ENCODE peak calls at places on chromosomes 7 and 10, in nine cellular contexts. R is HFFc6; D is AG08396; U is HuH-7.5; L is RCC 7860; Y is PC-3; F is stomach; J is central memory CD4-positive, alpha-beta T cell; W is H54. A is an unnamed sample.

GRCh38 chr7:44489955-44490350 is 505 bp downstream of the NUDCD3 start:
- DNase-seq in R (no peak), D (peak), U (no peak), L (no peak), Y (peak), F (peak), J (peak), W (peak), A (peak)

GRCh38 chr7:139931190-139932007 is 102.3 kb downstream of the TBXAS1 start:
- DNase-seq in R (no peak), D (no peak), U (no peak), L (no peak), Y (no peak), F (no peak), J (no peak), W (no peak), A (no peak)

GRCh38 chr10:4081691-4082111 is 296.7 kb upstream of the KLF6 start:
- DNase-seq in R (peak), D (no peak), U (no peak), L (no peak), Y (no peak), F (no peak), J (no peak), W (no peak), A (no peak)

GRCh38 chr7:129862672-129863071 is 90.1 kb downstream of the UBE2H start:
- DNase-seq in R (no peak), D (no peak), U (no peak), L (no peak), Y (no peak), F (no peak), J (no peak), W (no peak), A (no peak)

GRCh38 chr10:81216949-81217348 is 658.0 kb upstream of the NRG3 start:
- DNase-seq in R (no peak), D (no peak), U (no peak), L (no peak), Y (no peak), F (no peak), J (no peak), W (no peak), A (no peak)

GRCh38 chr10:133467286-133467911 is 13.7 kb downstream of the SCART1 start:
- DNase-seq in R (no peak), D (no peak), U (peak), L (no peak), Y (no peak), F (no peak), J (no peak), W (no peak), A (no peak)

GRCh38 chr10:3803295-3803883 is 18.4 kb upstream of the KLF6 start:
- DNase-seq in R (no peak), D (no peak), U (no peak), L (peak), Y (peak), F (no peak), J (no peak), W (no peak), A (no peak)

GRCh38 chr10:38118072-38118807 is 24.1 kb downstream of the ZNF37A start:
- DNase-seq in R (no peak), D (no peak), U (no peak), L (no peak), Y (peak), F (no peak), J (no peak), W (no peak), A (no peak)

GRCh38 chr7:131166066-131166465 is 161.6 kb upstream of the MKLN1 start:
- DNase-seq in R (no peak), D (no peak), U (no peak), L (no peak), Y (peak), F (no peak), J (no peak), W (no peak), A (no peak)

GRCh38 chr10:98328640-98329039 is 60.6 kb upstream of the LOXL4 start:
- DNase-seq in R (no peak), D (no peak), U (no peak), L (no peak), Y (no peak), F (no peak), J (no peak), W (no peak), A (no peak)

GRCh38 chr7:16189026-16189715 is 232.2 kb downstream of the CRPPA start:
- DNase-seq in R (peak), D (no peak), U (no peak), L (no peak), Y (no peak), F (no peak), J (no peak), W (no peak), A (no peak)

GRCh38 chr7:125934965-125935364 is 1005.3 kb upstream of the POT1 start:
- DNase-seq in R (no peak), D (no peak), U (no peak), L (no peak), Y (no peak), F (no peak), J (no peak), W (no peak), A (no peak)

GRCh38 chr10:69489506-69490090 is 38.3 kb downstream of the TSPAN15 start:
- DNase-seq in R (no peak), D (no peak), U (no peak), L (no peak), Y (no peak), F (no peak), J (no peak), W (no peak), A (no peak)

GRCh38 chr10:103797857-103798256 is 57.5 kb downstream of the SH3PXD2A start:
- DNase-seq in R (no peak), D (no peak), U (no peak), L (no peak), Y (no peak), F (no peak), J (no peak), W (no peak), A (no peak)

GRCh38 chr7:116592041-116592355 is 67.2 kb downstream of the CAV1 start:
- DNase-seq in R (no peak), D (no peak), U (no peak), L (no peak), Y (no peak), F (no peak), J (no peak), W (no peak), A (no peak)

GRCh38 chr10:2081501-2081900 is 344.2 kb upstream of the ADARB2 start:
- DNase-seq in R (no peak), D (no peak), U (no peak), L (no peak), Y (no peak), F (no peak), J (no peak), W (no peak), A (no peak)

GRCh38 chr7:135759537-135759936 is 10.9 kb upstream of the FAM180A start:
- DNase-seq in R (no peak), D (no peak), U (no peak), L (no peak), Y (no peak), F (no peak), J (no peak), W (no peak), A (no peak)

GRCh38 chr7:7698930-7699329 is 19.5 kb downstream of the RPA3 start:
- DNase-seq in R (no peak), D (no peak), U (no peak), L (no peak), Y (no peak), F (no peak), J (no peak), W (no peak), A (no peak)

GRCh38 chr7:107528461-107528860 is 35.3 kb downstream of the COG5 start:
- DNase-seq in R (peak), D (peak), U (no peak), L (no peak), Y (peak), F (no peak), J (no peak), W (peak), A (peak)

GRCh38 chr10:91589015-91589655 is 43.7 kb downstream of the PPP1R3C start:
- DNase-seq in R (peak), D (no peak), U (no peak), L (no peak), Y (peak), F (no peak), J (no peak), W (no peak), A (no peak)

GRCh38 chr10:125083576-125083920 is 76.8 kb downstream of the CTBP2 start:
- DNase-seq in R (peak), D (peak), U (no peak), L (peak), Y (no peak), F (peak), J (no peak), W (no peak), A (no peak)

GRCh38 chr7:113890326-113891030 is 28.3 kb downstream of the PPP1R3A start:
- DNase-seq in R (no peak), D (no peak), U (no peak), L (no peak), Y (no peak), F (no peak), J (no peak), W (no peak), A (no peak)

GRCh38 chr7:100864263-100864845 is 2.8 kb upstream of the TRIP6 start:
- DNase-seq in R (no peak), D (no peak), U (no peak), L (no peak), Y (no peak), F (no peak), J (no peak), W (no peak), A (no peak)

GRCh38 chr7:8210845-8211724 is 50.9 kb downstream of the ICA1 start:
- DNase-seq in R (no peak), D (no peak), U (no peak), L (no peak), Y (no peak), F (no peak), J (no peak), W (no peak), A (no peak)

GRCh38 chr10:132100556-132101349 is 35.0 kb downstream of the JAKMIP3 start:
- DNase-seq in R (no peak), D (no peak), U (no peak), L (no peak), Y (no peak), F (peak), J (no peak), W (no peak), A (no peak)

GRCh38 chr7:3916146-3916545 is 615.1 kb downstream of the SDK1 start:
- DNase-seq in R (no peak), D (no peak), U (no peak), L (no peak), Y (peak), F (no peak), J (no peak), W (no peak), A (no peak)

GRCh38 chr10:124532106-124532641 is 70.6 kb downstream of the LHPP start:
- DNase-seq in R (peak), D (no peak), U (peak), L (no peak), Y (peak), F (no peak), J (no peak), W (no peak), A (peak)

GRCh38 chr7:114087674-114088539 is 169.1 kb upstream of the PPP1R3A start:
- DNase-seq in R (no peak), D (no peak), U (peak), L (no peak), Y (no peak), F (no peak), J (no peak), W (no peak), A (no peak)

GRCh38 chr7:158311791-158312190 is 275.8 kb downstream of the PTPRN2 start:
- DNase-seq in R (no peak), D (no peak), U (no peak), L (no peak), Y (no peak), F (no peak), J (no peak), W (no peak), A (no peak)

GRCh38 chr7:143882020-143882610 is 19.9 kb downstream of the TCAF1 start:
- DNase-seq in R (no peak), D (peak), U (peak), L (no peak), Y (no peak), F (no peak), J (no peak), W (no peak), A (no peak)

GRCh38 chr7:139739863-139740597 is 37.8 kb downstream of the HIPK2 start:
- DNase-seq in R (no peak), D (no peak), U (no peak), L (no peak), Y (peak), F (peak), J (no peak), W (no peak), A (no peak)

GRCh38 chr7:142104550-142105527 is 6.7 kb upstream of the MGAM2 start:
- DNase-seq in R (no peak), D (no peak), U (no peak), L (no peak), Y (peak), F (peak), J (no peak), W (no peak), A (peak)

GRCh38 chr7:111529507-111530355 is 32.6 kb downstream of the IMMP2L start:
- DNase-seq in R (peak), D (no peak), U (no peak), L (no peak), Y (peak), F (no peak), J (no peak), W (no peak), A (no peak)

GRCh38 chr10:44164256-44164956 is 220.5 kb downstream of the CXCL12 start:
- DNase-seq in R (no peak), D (no peak), U (no peak), L (no peak), Y (no peak), F (no peak), J (no peak), W (no peak), A (no peak)

GRCh38 chr7:19117081-19117869 is at the start of gene TWIST1:
- DNase-seq in R (peak), D (peak), U (no peak), L (no peak), Y (peak), F (no peak), J (no peak), W (peak), A (peak)

GRCh38 chr7:158278745-158279320 is 308.8 kb downstream of the PTPRN2 start:
- DNase-seq in R (no peak), D (no peak), U (no peak), L (no peak), Y (peak), F (no peak), J (no peak), W (no peak), A (no peak)

GRCh38 chr7:149880871-149881301 is 7.1 kb downstream of the ATP6V0E2 start:
- DNase-seq in R (no peak), D (no peak), U (no peak), L (no peak), Y (no peak), F (no peak), J (no peak), W (no peak), A (no peak)

GRCh38 chr10:62652114-62652513 is 152.4 kb upstream of the ADO start:
- DNase-seq in R (peak), D (peak), U (no peak), L (peak), Y (peak), F (no peak), J (no peak), W (no peak), A (no peak)

GRCh38 chr7:5237286-5237685 is 45.5 kb upstream of the SLC29A4 start:
- DNase-seq in R (peak), D (peak), U (no peak), L (no peak), Y (no peak), F (peak), J (no peak), W (no peak), A (no peak)

GRCh38 chr10:99881371-99881770 is 98.9 kb downstream of the ABCC2 start:
- DNase-seq in R (no peak), D (no peak), U (no peak), L (no peak), Y (no peak), F (no peak), J (no peak), W (no peak), A (no peak)